ENCODE peak calls at places on chromosomes 16 and 17, in eight cellular contexts. T is dorsolateral prefrontal cortex, A is stomach, M is natural killer cell, J is AG09309, Z is mammary epithelial cell, S is right lobe of liver, I is GM06990. V is an unnamed sample.

GRCh38 chr16:67015317-67015731 is 13.6 kb upstream of the CBFB start:
- DNase-seq in T (peak), A (no peak), M (no peak), J (no peak), Z (no peak), S (no peak), I (no peak), V (no peak)

GRCh38 chr16:27801259-27801945 is 251.5 kb downstream of the KATNIP start:
- DNase-seq in T (no peak), A (no peak), M (no peak), J (peak), Z (no peak), S (no peak), I (no peak), V (no peak)

GRCh38 chr16:71473891-71474290 is 11.8 kb upstream of the ZNF23 start:
- DNase-seq in T (no peak), A (no peak), M (no peak), J (no peak), Z (peak), S (no peak), I (no peak), V (no peak)

GRCh38 chr16:7236824-7237410 is 95.7 kb upstream of the RBFOX1 start:
- DNase-seq in T (no peak), A (no peak), M (no peak), J (no peak), Z (no peak), S (no peak), I (no peak), V (no peak)

GRCh38 chr17:77332981-77333685 is 192.4 kb downstream of the SEC14L1 start:
- DNase-seq in T (no peak), A (peak), M (peak), J (peak), Z (peak), S (no peak), I (no peak), V (no peak)

GRCh38 chr16:88553739-88554138 is 16.5 kb upstream of the ZC3H18 start:
- DNase-seq in T (no peak), A (no peak), M (no peak), J (no peak), Z (no peak), S (no peak), I (no peak), V (no peak)

GRCh38 chr16:89344846-89345577 is 127.5 kb downstream of the ZNF778 start:
- DNase-seq in T (no peak), A (no peak), M (no peak), J (no peak), Z (no peak), S (no peak), I (no peak), V (no peak)

GRCh38 chr17:42673885-42674754 is 2.7 kb downstream of the PLEKHH3 start:
- DNase-seq in T (no peak), A (peak), M (no peak), J (no peak), Z (peak), S (no peak), I (peak), V (no peak)

GRCh38 chr17:81494984-81495383 is 17.6 kb downstream of the ACTG1 start:
- DNase-seq in T (peak), A (no peak), M (no peak), J (no peak), Z (no peak), S (no peak), I (no peak), V (no peak)

GRCh38 chr17:27548369-27548768 is 82.6 kb upstream of the LGALS9 start:
- DNase-seq in T (no peak), A (no peak), M (no peak), J (no peak), Z (no peak), S (no peak), I (no peak), V (no peak)

GRCh38 chr17:42055496-42055895 is 5.1 kb upstream of the C17orf113 start:
- DNase-seq in T (no peak), A (no peak), M (no peak), J (no peak), Z (no peak), S (no peak), I (no peak), V (no peak)

GRCh38 chr16:29806096-29806579 is at the start of gene MAZ:
- DNase-seq in T (peak), A (no peak), M (peak), J (peak), Z (no peak), S (no peak), I (peak), V (no peak)

GRCh38 chr17:78925234-78925633 is at the start of gene TIMP2:
- DNase-seq in T (peak), A (peak), M (peak), J (peak), Z (no peak), S (peak), I (no peak), V (peak)

GRCh38 chr16:30874244-30874820 is 19.5 kb downstream of the BCL7C start:
- DNase-seq in T (peak), A (no peak), M (no peak), J (no peak), Z (no peak), S (no peak), I (no peak), V (no peak)

GRCh38 chr16:85306071-85306792 is 194.0 kb upstream of the CIBAR2 start:
- DNase-seq in T (peak), A (peak), M (peak), J (peak), Z (peak), S (peak), I (peak), V (peak)

GRCh38 chr16:87325480-87325879 is 8.3 kb upstream of the C16orf95 start:
- DNase-seq in T (no peak), A (no peak), M (no peak), J (no peak), Z (peak), S (no peak), I (no peak), V (no peak)

GRCh38 chr16:87326151-87326571 is 9.0 kb upstream of the C16orf95 start:
- DNase-seq in T (no peak), A (no peak), M (no peak), J (no peak), Z (no peak), S (no peak), I (no peak), V (no peak)

GRCh38 chr16:87323727-87324410 is 6.7 kb upstream of the C16orf95 start:
- DNase-seq in T (no peak), A (no peak), M (no peak), J (no peak), Z (no peak), S (no peak), I (no peak), V (no peak)

GRCh38 chr16:87322833-87323726 is 5.9 kb upstream of the C16orf95 start:
- DNase-seq in T (no peak), A (no peak), M (no peak), J (no peak), Z (no peak), S (no peak), I (no peak), V (no peak)

DNA sequence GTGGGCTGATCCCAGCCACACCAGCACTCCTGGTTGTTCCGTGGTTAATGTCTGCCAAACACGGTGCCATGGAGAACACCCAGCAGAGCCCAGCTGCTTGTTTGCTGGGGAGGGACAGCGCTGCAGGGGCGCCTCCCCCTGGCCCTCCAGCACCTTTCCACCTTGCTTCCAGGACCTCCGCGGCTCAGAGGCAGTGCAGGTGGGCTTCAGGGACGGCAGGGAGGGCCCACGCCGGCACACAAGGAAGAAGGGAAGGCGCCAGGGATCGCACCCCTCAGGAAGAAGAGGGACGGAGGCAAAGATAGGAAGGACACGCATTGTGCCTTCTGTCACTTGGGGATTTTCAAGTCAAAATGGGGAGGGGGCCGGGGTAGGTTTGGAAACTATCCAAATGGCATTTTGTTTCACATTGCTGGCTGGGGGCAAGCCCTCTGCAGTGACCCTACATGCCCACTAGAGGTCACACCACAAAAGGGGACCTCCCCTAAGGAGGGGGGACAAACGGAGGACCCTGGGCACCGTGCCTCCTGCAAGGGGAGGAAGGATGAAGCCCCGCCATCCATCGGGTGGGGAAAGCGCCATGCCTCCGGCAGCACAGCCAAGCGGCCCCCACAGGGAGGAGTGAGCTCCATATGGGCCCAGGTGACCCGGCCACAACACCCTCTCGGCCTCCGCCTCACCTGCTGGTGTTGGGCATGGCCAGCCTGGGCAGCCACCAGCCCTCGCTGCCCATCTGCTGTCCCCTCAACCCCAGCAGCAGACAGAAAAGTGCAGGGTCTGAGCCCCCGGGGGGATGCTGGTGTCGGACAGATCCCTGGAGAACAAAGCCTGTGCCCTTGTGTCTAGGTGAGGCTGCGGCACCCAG is 7.5 kb upstream of the C16orf95 start:
- DNase-seq in T (no peak), A (no peak), M (peak), J (no peak), Z (no peak), S (no peak), I (no peak), V (peak)
- TF ChIP-seq CTCF in T (peak), A (peak), M (peak), J (peak), Z (peak), S (peak), I (peak), V (peak)

GRCh38 chr17:75896360-75897075 is at the start of gene TRIM65:
- DNase-seq in T (peak), A (peak), M (peak), J (peak), Z (peak), S (peak), I (peak), V (peak)
- TF ChIP-seq CTCF in T (peak), A (peak), M (peak), J (peak), Z (peak), S (peak), I (peak), V (no peak)

DNA sequence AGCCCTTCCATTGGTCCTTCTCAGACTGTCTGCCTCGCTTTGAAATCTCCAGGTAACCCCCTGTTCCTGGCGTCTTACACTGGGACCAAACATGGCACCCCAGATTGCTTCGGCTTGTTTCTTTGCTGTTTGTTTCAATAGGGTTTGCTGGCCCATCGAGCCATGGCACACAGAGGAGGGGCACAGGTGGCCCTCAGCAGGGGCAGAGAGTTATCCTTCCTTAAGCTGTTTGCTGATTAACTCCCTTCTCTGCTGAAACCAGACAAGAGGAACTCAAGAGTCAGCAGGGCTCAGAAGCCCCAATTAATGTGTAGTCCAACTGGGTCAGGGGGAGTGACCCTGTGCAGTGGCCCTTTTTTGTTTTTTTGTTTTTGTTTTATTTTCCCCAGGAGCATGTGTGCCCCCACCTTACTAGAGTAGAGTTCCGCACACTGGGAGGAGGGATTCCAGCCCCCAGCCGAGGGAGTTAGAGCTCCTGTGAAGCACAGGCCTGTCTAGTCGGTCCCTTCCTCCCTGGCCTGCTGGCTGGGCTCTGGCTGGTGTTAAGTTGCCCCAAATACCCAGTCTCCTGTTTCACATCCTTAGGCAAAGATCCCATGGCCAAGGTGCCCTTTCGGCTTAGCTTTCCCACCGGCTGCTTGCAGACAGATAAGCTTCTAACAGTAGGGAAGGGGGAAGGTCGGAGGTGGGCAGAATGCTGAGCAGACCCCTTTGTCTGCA is 39.3 kb downstream of the YPEL2 start:
- DNase-seq in T (no peak), A (no peak), M (no peak), J (no peak), Z (no peak), S (no peak), I (no peak), V (no peak)
- TF ChIP-seq CTCF in T (no peak), A (no peak), M (no peak), J (no peak), Z (no peak), S (no peak), I (no peak), V (no peak)

DNA sequence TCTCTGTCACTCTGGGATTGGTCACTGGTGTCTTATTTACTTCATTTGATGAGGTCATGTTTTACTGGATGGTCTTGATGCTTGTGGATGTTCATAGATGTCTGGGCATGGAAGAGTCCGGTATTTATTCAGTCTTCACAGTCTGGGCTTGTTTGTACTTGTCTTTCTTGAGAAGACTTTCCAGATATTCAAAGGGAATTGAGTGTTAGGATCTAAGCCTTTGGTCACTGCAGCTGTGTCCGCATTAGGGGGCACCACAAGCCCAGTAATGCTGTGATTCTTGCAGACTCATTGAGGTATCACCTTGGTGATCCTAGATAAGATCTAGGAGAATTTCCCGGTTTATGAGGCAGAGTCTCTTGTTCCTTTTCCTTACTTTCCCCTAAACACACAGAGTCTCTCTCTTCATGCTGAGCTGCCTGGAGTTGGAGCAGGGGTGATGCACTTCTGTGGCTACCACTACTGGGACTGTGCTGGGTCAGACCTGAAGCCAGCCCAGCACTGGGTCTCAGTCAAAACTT is 214.7 kb downstream of the SPECC1 start:
- DNase-seq in T (no peak), A (no peak), M (no peak), J (no peak), Z (peak), S (no peak), I (no peak), V (no peak)
- TF ChIP-seq CTCF in T (peak), A (no peak), M (no peak), J (no peak), Z (no peak), S (no peak), I (no peak), V (no peak)

V was measured in HL-60.